ENCODE peak calls at places on chromosomes 5 and 9, in six cellular contexts. U is amniotic stem cell; C is kidney epithelial cell; A is RPMI7951; K is activated T-cell treated with anti-CD3 and anti-CD28 coated beads, Interleukin-2, amount 50 U/mL, for 48 hours; G is body of pancreas. E is an unnamed sample.

GRCh38 chr5:139481580-139482049 is 943 bp downstream of the STING1 start:
- DNase-seq in C (no peak), G (no peak), K (no peak), A (peak; percentile 23), U (no peak), E (peak; percentile 53)

GRCh38 chr5:83608122-83608521 is 112.5 kb downstream of the HAPLN1 start:
- DNase-seq in C (peak; percentile 10), K (no peak), U (peak; percentile 41), G (peak; percentile 23), A (peak; percentile 44), E (peak; percentile 69)

GRCh38 chr5:170632985-170633234 is 129.1 kb downstream of the KCNIP1 start:
- DNase-seq in U (no peak), C (no peak), G (peak; percentile 58), A (no peak), K (peak; percentile 77), E (no peak)

GRCh38 chr5:143314123-143314522 is 89.4 kb downstream of the NR3C1 start:
- DNase-seq in U (no peak), C (no peak), G (no peak), K (no peak), A (no peak), E (no peak)

GRCh38 chr5:141155540-141156374 is 5.9 kb downstream of the PCDHB6 start:
- DNase-seq in A (no peak), C (no peak), U (no peak), G (no peak), K (no peak), E (no peak)

GRCh38 chr9:108083160-108083559 is 593.6 kb upstream of the KLF4 start:
- DNase-seq in G (no peak), U (no peak), C (no peak), K (no peak), A (no peak), E (no peak)

GRCh38 chr5:142931896-142932686 is 161.9 kb downstream of the ARHGAP26 start:
- DNase-seq in G (no peak), C (no peak), U (no peak), A (no peak), K (no peak), E (no peak)

GRCh38 chr5:89213584-89213983 is 330.6 kb upstream of the MEF2C start:
- DNase-seq in C (peak; percentile 10), A (peak; percentile 80), U (no peak), G (peak; percentile 34), K (no peak), E (peak; percentile 86)

GRCh38 chr5:78803386-78803785 is 154.8 kb upstream of the LHFPL2 start:
- DNase-seq in G (peak; percentile 42), K (no peak), U (no peak), C (no peak), A (no peak), E (no peak)

GRCh38 chr9:4742246-4742645 is 1.2 kb upstream of the AK3 start:
- DNase-seq in K (no peak), C (no peak), U (no peak), A (no peak), G (no peak), E (no peak)

GRCh38 chr5:9363026-9363793 is 182.7 kb downstream of the SEMA5A start:
- DNase-seq in U (no peak), C (no peak), G (no peak), K (no peak), A (peak; percentile 46), E (no peak)

GRCh38 chr9:135586601-135587109 is 25.1 kb downstream of the PAEP start:
- DNase-seq in A (no peak), C (no peak), U (no peak), G (no peak), K (no peak), E (no peak)

E was measured in myocyte.